ENCODE peak calls at places on chromosomes 11 and 22, in seven cellular contexts. J is neural crest cell, N is NCI-H345, B is HS-5, E is GM06990, X is EL, Q is RWPE1. H is an unnamed sample.

GRCh38 chr11:113849713-113850112 is 25.7 kb downstream of the USP28 start:
- DNase-seq in B (no peak), E (no peak), Q (no peak), J (no peak), X (no peak), N (no peak), H (no peak)

GRCh38 chr11:72848846-72849466 is 34.7 kb downstream of the ATG16L2 start:
- DNase-seq in N (no peak), Q (peak), E (no peak), J (no peak), X (no peak), B (no peak), H (peak)

GRCh38 chr11:123238297-123238696 is 43.2 kb upstream of the CLMP start:
- DNase-seq in Q (no peak), N (no peak), E (no peak), X (no peak), B (no peak), J (no peak), H (no peak)

GRCh38 chr11:114762437-114762836 is 84.1 kb downstream of the NXPE2 start:
- DNase-seq in J (peak), N (no peak), E (no peak), X (peak), B (no peak), Q (peak), H (peak)

GRCh38 chr11:108663154-108663877 is 1.6 kb upstream of the DDX10 start:
- DNase-seq in X (no peak), J (no peak), Q (no peak), N (no peak), E (peak), B (no peak), H (no peak)

GRCh38 chr11:29124436-29124835 is 892.4 kb downstream of the KCNA4 start:
- DNase-seq in N (no peak), E (no peak), J (no peak), Q (no peak), X (no peak), B (no peak), H (no peak)

GRCh38 chr22:42699281-42699681 is 21.4 kb downstream of the A4GALT start:
- DNase-seq in N (no peak), J (no peak), X (no peak), E (no peak), Q (no peak), B (no peak), H (no peak)

GRCh38 chr11:110086892-110087309 is 6.3 kb upstream of the ZC3H12C start:
- DNase-seq in J (no peak), N (no peak), Q (peak), B (no peak), X (peak), E (no peak), H (no peak)

GRCh38 chr11:129093283-129093682 is 98.8 kb downstream of the ARHGAP32 start:
- DNase-seq in N (no peak), X (no peak), J (no peak), B (no peak), Q (no peak), E (no peak), H (no peak)

GRCh38 chr11:30210357-30210756 is 20.5 kb upstream of the FSHB start:
- DNase-seq in X (no peak), B (no peak), E (peak), Q (peak), N (no peak), J (no peak), H (no peak)

H was measured in cerebellum.